ENCODE peak calls at places on chromosomes 16 and 17, in eight cellular contexts. C, B, H, T, E, P, D and Q are unnamed samples.

GRCh38 chr17:51778842-51779241 is 379.7 kb downstream of the CA10 start:
- DNase-seq in C (no peak), B (no peak), H (no peak), T (no peak), E (no peak), P (no peak), D (no peak), Q (no peak)

GRCh38 chr16:35311475-35311874 is 1852.1 kb downstream of the TP53TG3F start:
- DNase-seq in C (peak), B (no peak), H (no peak), T (no peak), E (no peak), P (no peak), D (no peak), Q (no peak)

GRCh38 chr16:66168777-66169176 is 197.7 kb upstream of the CDH5 start:
- DNase-seq in C (no peak), B (no peak), H (no peak), T (no peak), E (no peak), P (no peak), D (no peak), Q (no peak)

GRCh38 chr17:79405823-79406222 is 205.0 kb downstream of the RBFOX3 start:
- DNase-seq in C (no peak), B (no peak), H (no peak), T (no peak), E (no peak), P (no peak), D (no peak), Q (no peak)

GRCh38 chr17:75525806-75526554 is 483 bp downstream of the LLGL2 start:
- DNase-seq in C (peak), B (peak), H (no peak), T (peak), E (no peak), P (no peak), D (no peak), Q (no peak)

GRCh38 chr16:86511317-86512161 is 1.2 kb downstream of the FOXF1 start:
- DNase-seq in C (peak), B (peak), H (no peak), T (no peak), E (no peak), P (no peak), D (no peak), Q (no peak)

GRCh38 chr16:5906351-5906750 is 808.8 kb upstream of the EEF2KMT start:
- DNase-seq in C (no peak), B (no peak), H (no peak), T (no peak), E (no peak), P (no peak), D (no peak), Q (no peak)

GRCh38 chr16:8867483-8868271 is 1.1 kb downstream of the CARHSP1 start:
- DNase-seq in C (no peak), B (peak), H (no peak), T (peak), E (peak), P (no peak), D (peak), Q (no peak)

GRCh38 chr17:27382025-27382424 is 74.2 kb upstream of the KSR1 start:
- DNase-seq in C (no peak), B (no peak), H (no peak), T (no peak), E (peak), P (no peak), D (peak), Q (no peak)

GRCh38 chr17:8176197-8176940 is at the start of gene TMEM107:
- DNase-seq in C (peak), B (peak), H (peak), T (peak), E (peak), P (peak), D (peak), Q (peak)

GRCh38 chr17:39863918-39864746 is at the start of gene IKZF3:
- DNase-seq in C (peak), B (peak), H (no peak), T (peak), E (peak), P (peak), D (peak), Q (peak)

GRCh38 chr16:28096974-28097373 is 33.5 kb upstream of the GSG1L start:
- DNase-seq in C (no peak), B (no peak), H (no peak), T (no peak), E (peak), P (no peak), D (peak), Q (no peak)

GRCh38 chr16:30142672-30143346 is 19.8 kb upstream of the MAPK3 start:
- DNase-seq in C (no peak), B (peak), H (no peak), T (peak), E (no peak), P (no peak), D (no peak), Q (no peak)

GRCh38 chr16:35564148-35564547 is 2104.7 kb downstream of the TP53TG3F start:
- DNase-seq in C (no peak), B (no peak), H (no peak), T (no peak), E (no peak), P (no peak), D (no peak), Q (no peak)

GRCh38 chr16:49000594-49000993 is 281.0 kb downstream of the CBLN1 start:
- DNase-seq in C (no peak), B (peak), H (no peak), T (peak), E (peak), P (no peak), D (no peak), Q (no peak)

GRCh38 chr16:46782320-46782719 is 34.2 kb upstream of the MYLK3 start:
- DNase-seq in C (no peak), B (no peak), H (no peak), T (no peak), E (no peak), P (no peak), D (no peak), Q (no peak)

GRCh38 chr16:31323959-31324629 is 30.9 kb upstream of the ITGAX start:
- DNase-seq in C (no peak), B (no peak), H (no peak), T (no peak), E (no peak), P (no peak), D (no peak), Q (no peak)

GRCh38 chr16:26992661-26993365 is 73.9 kb upstream of the C16orf82 start:
- DNase-seq in C (peak), B (peak), H (no peak), T (peak), E (peak), P (no peak), D (no peak), Q (no peak)

GRCh38 chr17:72104863-72105234 is 16.0 kb upstream of the SOX9 start:
- DNase-seq in C (no peak), B (no peak), H (no peak), T (no peak), E (no peak), P (no peak), D (no peak), Q (no peak)

GRCh38 chr17:3015890-3016289 is 47.5 kb downstream of the OR1D5 start:
- DNase-seq in C (peak), B (no peak), H (peak), T (no peak), E (no peak), P (no peak), D (no peak), Q (no peak)

GRCh38 chr17:27408891-27409290 is 47.4 kb upstream of the KSR1 start:
- DNase-seq in C (no peak), B (no peak), H (peak), T (no peak), E (peak), P (no peak), D (no peak), Q (no peak)

GRCh38 chr16:19269098-19269497 is 16.4 kb upstream of the CLEC19A start:
- DNase-seq in C (no peak), B (no peak), H (no peak), T (no peak), E (no peak), P (no peak), D (no peak), Q (no peak)

GRCh38 chr16:66986559-66986958 is 1.8 kb upstream of the CES4A start:
- DNase-seq in C (no peak), B (no peak), H (no peak), T (no peak), E (no peak), P (no peak), D (no peak), Q (no peak)

GRCh38 chr17:79777166-79777843 is 643 bp upstream of the CBX2 start:
- DNase-seq in C (peak), B (peak), H (peak), T (peak), E (peak), P (no peak), D (no peak), Q (no peak)

GRCh38 chr17:16945513-16946201 is 26.3 kb downstream of the TNFRSF13B start:
- DNase-seq in C (peak), B (peak), H (no peak), T (peak), E (peak), P (no peak), D (no peak), Q (no peak)

GRCh38 chr17:66200685-66201092 is 8.8 kb upstream of the CEP112 start:
- DNase-seq in C (no peak), B (peak), H (peak), T (peak), E (no peak), P (no peak), D (no peak), Q (no peak)

GRCh38 chr16:49890876-49891275 is 35.0 kb upstream of the ZNF423 start:
- DNase-seq in C (peak), B (peak), H (no peak), T (peak), E (no peak), P (no peak), D (no peak), Q (no peak)

DNA sequence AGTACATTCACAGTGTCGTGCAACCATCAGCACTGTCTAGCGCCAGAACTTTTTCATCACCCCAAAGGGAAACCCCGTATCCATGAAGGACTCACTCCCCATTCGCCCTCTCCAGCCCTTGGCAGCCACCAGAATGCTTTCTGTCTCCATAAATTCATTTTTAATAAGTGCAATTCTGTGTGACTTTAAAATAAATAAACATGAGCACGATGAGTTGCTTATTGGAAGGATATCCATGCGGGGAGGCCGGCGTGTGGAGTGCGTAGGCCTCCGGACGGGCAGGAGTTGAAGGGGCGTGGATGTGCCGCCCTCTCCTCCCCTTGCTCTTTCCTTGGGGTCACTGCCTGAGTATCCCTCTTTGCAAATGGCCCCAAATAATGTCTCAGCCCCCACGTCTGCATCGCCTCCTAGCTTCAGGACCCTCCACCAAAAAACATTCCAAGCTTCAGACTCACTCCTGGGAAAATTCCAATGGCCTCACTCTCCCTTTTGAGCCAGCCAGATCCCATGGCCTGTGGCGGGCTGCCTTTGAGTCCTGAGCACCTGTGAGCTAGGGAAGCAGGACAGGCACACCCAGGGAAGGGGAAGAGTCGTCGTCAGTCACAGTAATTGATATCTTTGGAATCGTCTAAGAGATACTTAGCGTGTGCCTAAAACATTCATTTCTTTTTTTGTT is 306.3 kb downstream of the SEC14L1 start:
- DNase-seq in C (no peak), B (no peak), H (no peak), T (no peak), E (no peak), P (no peak), D (no peak), Q (no peak)
- TF ChIP-seq CTCF in C (no peak), B (no peak), H (no peak), T (no peak), E (no peak), P (no peak), D (no peak), Q (no peak)

GRCh38 chr16:85235988-85236831 is 123.9 kb upstream of the CIBAR2 start:
- DNase-seq in C (no peak), B (no peak), H (no peak), T (no peak), E (peak), P (no peak), D (peak), Q (no peak)

GRCh38 chr16:85237817-85238216 is 125.5 kb upstream of the CIBAR2 start:
- DNase-seq in C (no peak), B (no peak), H (no peak), T (no peak), E (no peak), P (no peak), D (no peak), Q (no peak)

GRCh38 chr16:85239239-85239638 is 127.0 kb upstream of the CIBAR2 start:
- DNase-seq in C (no peak), B (no peak), H (no peak), T (no peak), E (no peak), P (no peak), D (no peak), Q (no peak)

GRCh38 chr16:85239871-85240270 is 127.6 kb upstream of the CIBAR2 start:
- DNase-seq in C (no peak), B (no peak), H (no peak), T (no peak), E (no peak), P (no peak), D (no peak), Q (no peak)

DNA sequence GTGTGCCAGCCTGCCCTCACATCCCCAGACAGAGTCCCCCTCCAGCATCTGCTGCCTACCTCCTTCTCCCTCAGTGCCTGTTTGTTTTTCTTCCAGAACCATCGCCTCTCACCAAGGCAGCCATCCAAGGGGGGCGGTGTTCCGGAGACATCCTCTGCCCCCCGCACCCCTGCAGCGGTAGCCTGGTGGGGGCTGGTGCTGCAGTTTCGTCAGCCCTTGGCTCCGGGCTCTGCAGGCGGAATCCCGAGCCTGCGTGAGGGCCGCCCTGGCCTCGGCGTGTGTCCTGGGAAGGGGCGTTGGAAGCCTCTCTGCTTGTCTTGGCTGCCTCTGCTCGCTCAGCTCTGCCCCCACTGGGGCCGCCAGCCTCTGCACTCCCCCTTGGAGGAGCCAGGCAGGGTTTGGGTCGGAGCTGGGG is 126.0 kb upstream of the CIBAR2 start:
- DNase-seq in C (no peak), B (peak), H (peak), T (peak), E (peak), P (no peak), D (peak), Q (no peak)
- TF ChIP-seq CTCF in C (no peak), B (peak), H (peak), T (peak), E (no peak), P (no peak), D (peak), Q (no peak)

DNA sequence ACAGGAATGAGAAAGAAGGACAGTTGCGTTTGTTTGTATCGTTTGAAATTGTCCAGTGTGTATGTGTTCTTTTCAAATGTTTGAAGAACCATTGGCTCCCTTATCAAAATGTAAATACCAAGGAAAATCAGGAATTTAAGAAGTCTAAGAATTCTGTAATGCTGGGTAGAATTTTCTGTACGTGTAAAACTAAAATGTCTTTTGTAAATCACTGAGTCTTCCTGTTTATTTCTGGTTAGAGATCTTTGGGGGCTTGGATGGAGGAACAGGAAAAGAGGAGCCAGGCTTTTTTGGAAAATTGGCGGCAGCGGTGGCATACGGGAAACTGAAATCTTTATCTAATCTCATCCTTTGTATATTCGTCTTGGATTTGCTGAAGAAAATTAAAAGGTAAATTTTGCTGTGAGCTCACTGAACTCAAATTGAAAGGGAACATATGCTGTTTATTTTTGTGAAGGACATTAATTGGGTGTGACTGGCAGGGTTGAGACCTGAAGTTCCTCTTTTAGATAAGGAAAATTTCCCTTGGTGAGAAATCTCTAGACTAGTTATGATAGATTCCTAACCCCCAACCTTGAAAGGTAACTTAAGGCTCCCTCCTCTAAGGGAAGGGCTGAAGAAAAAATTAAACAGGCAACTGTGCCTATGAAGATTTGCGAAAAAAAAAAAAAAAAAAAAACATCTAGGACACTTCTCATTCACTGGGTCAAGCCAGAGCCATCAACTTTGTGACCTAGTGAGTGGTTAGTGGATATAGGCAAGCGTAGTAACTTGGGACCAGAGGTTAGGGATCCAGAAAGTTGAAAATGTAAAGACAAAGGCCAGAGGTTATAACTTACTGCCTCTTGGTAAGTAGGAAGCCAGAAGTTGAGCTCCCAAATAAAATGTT is 10.8 kb downstream of the TAT start:
- DNase-seq in C (no peak), B (no peak), H (no peak), T (no peak), E (no peak), P (no peak), D (no peak), Q (no peak)
- TF ChIP-seq CTCF in C (no peak), B (no peak), H (no peak), T (no peak), E (no peak), P (no peak), D (no peak), Q (no peak)

GRCh38 chr17:55057184-55057583 is 88.6 kb downstream of the STXBP4 start:
- DNase-seq in C (no peak), B (no peak), H (no peak), T (no peak), E (no peak), P (no peak), D (no peak), Q (no peak)

GRCh38 chr17:55059724-55060123 is 91.2 kb downstream of the STXBP4 start:
- DNase-seq in C (no peak), B (no peak), H (no peak), T (no peak), E (no peak), P (no peak), D (no peak), Q (no peak)

GRCh38 chr17:55056530-55056929 is 88.0 kb downstream of the STXBP4 start:
- DNase-seq in C (peak), B (no peak), H (no peak), T (no peak), E (no peak), P (no peak), D (no peak), Q (no peak)

GRCh38 chr17:55054429-55054828 is 85.9 kb downstream of the STXBP4 start:
- DNase-seq in C (no peak), B (no peak), H (no peak), T (no peak), E (no peak), P (no peak), D (no peak), Q (no peak)

DNA sequence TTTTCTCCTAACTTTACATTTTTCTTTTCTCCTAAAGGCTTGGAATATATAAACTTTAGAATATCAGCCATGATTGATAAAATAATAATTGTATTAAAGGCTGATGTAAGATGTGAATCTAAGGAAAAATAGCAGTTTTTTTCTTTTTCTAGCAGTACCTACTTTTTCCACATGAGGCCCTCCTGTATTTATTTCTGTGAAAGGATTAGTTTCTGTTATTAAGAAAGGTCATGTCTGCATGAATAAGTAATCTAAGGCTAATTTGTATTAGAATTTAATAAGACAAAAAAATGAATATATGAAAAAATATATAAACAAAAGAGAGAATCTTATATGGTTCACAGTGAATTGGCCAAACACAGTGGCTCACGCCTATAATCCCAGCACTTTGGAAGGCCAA is 85.3 kb downstream of the STXBP4 start:
- DNase-seq in C (no peak), B (no peak), H (no peak), T (no peak), E (no peak), P (no peak), D (no peak), Q (no peak)
- TF ChIP-seq CTCF in C (peak), B (peak), H (peak), T (peak), E (no peak), P (no peak), D (peak), Q (peak)

GRCh38 chr16:83068686-83069085 is 441.9 kb downstream of the CDH13 start:
- DNase-seq in C (no peak), B (no peak), H (peak), T (no peak), E (no peak), P (no peak), D (no peak), Q (no peak)
- TF ChIP-seq CTCF in C (no peak), B (no peak), H (peak), T (peak), E (no peak), P (no peak), D (no peak), Q (no peak)

GRCh38 chr16:58306327-58306726 is 11.5 kb upstream of the PRSS54 start:
- DNase-seq in C (no peak), B (no peak), H (peak), T (peak), E (peak), P (peak), D (no peak), Q (no peak)
- TF ChIP-seq CTCF in C (no peak), B (peak), H (peak), T (peak), E (no peak), P (no peak), D (no peak), Q (peak)

DNA sequence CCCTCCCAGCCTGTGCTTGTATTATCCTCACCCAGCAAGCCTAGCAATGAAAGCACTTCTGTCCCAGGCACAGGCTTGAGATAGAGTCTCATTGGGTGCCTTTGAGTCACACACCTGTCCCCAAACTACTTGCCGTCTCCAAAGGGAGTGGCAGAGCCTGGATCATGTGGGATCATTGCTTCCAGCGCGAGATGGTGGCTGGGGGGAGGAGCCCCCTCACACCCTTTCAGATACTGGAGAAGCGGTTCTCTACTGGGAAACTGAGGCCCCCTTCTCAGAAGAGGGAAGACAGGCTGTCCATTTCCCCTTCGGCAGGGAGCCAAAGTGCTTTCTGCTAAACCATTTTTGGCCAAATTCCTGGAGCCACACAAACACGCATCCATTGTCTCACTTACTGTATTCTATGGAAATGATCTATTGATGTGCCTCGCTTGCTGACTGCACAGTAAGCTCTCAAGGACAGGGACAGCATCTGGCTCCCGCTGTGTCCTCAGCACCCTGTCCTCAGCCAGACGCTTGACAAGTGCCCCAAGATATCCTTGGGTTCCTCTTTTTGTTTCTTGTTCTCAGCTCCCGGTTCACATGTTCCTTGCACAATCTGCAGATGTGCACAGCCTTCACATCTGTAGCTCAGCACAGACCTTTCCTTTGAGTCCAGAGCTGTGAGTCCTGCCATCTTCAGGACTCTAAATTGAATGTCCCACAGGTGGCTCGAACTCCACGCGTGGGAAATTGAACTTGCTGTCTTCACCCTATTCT is 26.0 kb upstream of the DLX3 start:
- DNase-seq in C (no peak), B (no peak), H (no peak), T (no peak), E (peak), P (no peak), D (no peak), Q (no peak)
- TF ChIP-seq CTCF in C (no peak), B (no peak), H (no peak), T (no peak), E (no peak), P (no peak), D (no peak), Q (no peak)